ENCODE peak calls at places on chromosomes 2 and 18, in four cellular contexts. One of them, this sample, is unnamed.

GRCh38 chr2:135245055-135245454 is 193.0 kb downstream of the RAB3GAP1 start:
- DNase-seq in lower leg skin: no peak
- DNase-seq in omental fat pad: no peak
- DNase-seq in fibroblast of the aortic adventitia: peak; percentile 16
- DNase-seq in this sample: no peak

GRCh38 chr2:85635636-85636035 is 19.6 kb downstream of the USP39 start:
- DNase-seq in lower leg skin: no peak
- DNase-seq in omental fat pad: no peak
- DNase-seq in fibroblast of the aortic adventitia: no peak
- DNase-seq in this sample: no peak

GRCh38 chr2:196987654-196988364 is 61.3 kb upstream of the PGAP1 start:
- DNase-seq in lower leg skin: no peak
- DNase-seq in omental fat pad: no peak
- DNase-seq in fibroblast of the aortic adventitia: peak; percentile 97
- DNase-seq in this sample: peak; percentile 93

GRCh38 chr2:141331127-141331526 is 799.7 kb downstream of the LRP1B start:
- DNase-seq in lower leg skin: no peak
- DNase-seq in omental fat pad: no peak
- DNase-seq in fibroblast of the aortic adventitia: peak; percentile 35
- DNase-seq in this sample: peak; percentile 83

GRCh38 chr18:76494541-76495403 is at the start of gene ZNF516:
- DNase-seq in lower leg skin: no peak
- DNase-seq in omental fat pad: no peak
- DNase-seq in fibroblast of the aortic adventitia: peak; percentile 23
- DNase-seq in this sample: peak; percentile 26

GRCh38 chr2:173821451-173821850 is 143.7 kb downstream of the SP3 start:
- DNase-seq in lower leg skin: peak; percentile 48
- DNase-seq in omental fat pad: no peak
- DNase-seq in fibroblast of the aortic adventitia: no peak
- DNase-seq in this sample: no peak

GRCh38 chr2:111642576-111643327 is 241.2 kb downstream of the ANAPC1 start:
- DNase-seq in lower leg skin: no peak
- DNase-seq in omental fat pad: no peak
- DNase-seq in fibroblast of the aortic adventitia: no peak
- DNase-seq in this sample: no peak

GRCh38 chr2:28169492-28169891 is 223.2 kb upstream of the FOSL2 start:
- DNase-seq in lower leg skin: no peak
- DNase-seq in omental fat pad: no peak
- DNase-seq in fibroblast of the aortic adventitia: no peak
- DNase-seq in this sample: no peak

GRCh38 chr2:157606534-157606933 is 22.1 kb downstream of the ACVR1C start:
- DNase-seq in lower leg skin: no peak
- DNase-seq in omental fat pad: no peak
- DNase-seq in fibroblast of the aortic adventitia: no peak
- DNase-seq in this sample: no peak

GRCh38 chr2:45670646-45671045 is 19.2 kb downstream of the PRKCE start:
- DNase-seq in lower leg skin: no peak
- DNase-seq in omental fat pad: no peak
- DNase-seq in fibroblast of the aortic adventitia: no peak
- DNase-seq in this sample: no peak

GRCh38 chr2:180208841-180209240 is 201.7 kb upstream of the CWC22 start:
- DNase-seq in lower leg skin: no peak
- DNase-seq in omental fat pad: no peak
- DNase-seq in fibroblast of the aortic adventitia: peak; percentile 61
- DNase-seq in this sample: peak; percentile 49

GRCh38 chr2:236894791-236895190 is 190.9 kb upstream of the COPS8 start:
- DNase-seq in lower leg skin: no peak
- DNase-seq in omental fat pad: no peak
- DNase-seq in fibroblast of the aortic adventitia: no peak
- DNase-seq in this sample: no peak

GRCh38 chr2:191907545-191907944 is 60.7 kb upstream of the CAVIN2 start:
- DNase-seq in lower leg skin: no peak
- DNase-seq in omental fat pad: no peak
- DNase-seq in fibroblast of the aortic adventitia: no peak
- DNase-seq in this sample: no peak
- TF ChIP-seq CTCF in lower leg skin: no peak
- TF ChIP-seq CTCF in omental fat pad: no peak
- TF ChIP-seq CTCF in fibroblast of the aortic adventitia: peak; percentile 11
- TF ChIP-seq CTCF in this sample: no peak

DNA sequence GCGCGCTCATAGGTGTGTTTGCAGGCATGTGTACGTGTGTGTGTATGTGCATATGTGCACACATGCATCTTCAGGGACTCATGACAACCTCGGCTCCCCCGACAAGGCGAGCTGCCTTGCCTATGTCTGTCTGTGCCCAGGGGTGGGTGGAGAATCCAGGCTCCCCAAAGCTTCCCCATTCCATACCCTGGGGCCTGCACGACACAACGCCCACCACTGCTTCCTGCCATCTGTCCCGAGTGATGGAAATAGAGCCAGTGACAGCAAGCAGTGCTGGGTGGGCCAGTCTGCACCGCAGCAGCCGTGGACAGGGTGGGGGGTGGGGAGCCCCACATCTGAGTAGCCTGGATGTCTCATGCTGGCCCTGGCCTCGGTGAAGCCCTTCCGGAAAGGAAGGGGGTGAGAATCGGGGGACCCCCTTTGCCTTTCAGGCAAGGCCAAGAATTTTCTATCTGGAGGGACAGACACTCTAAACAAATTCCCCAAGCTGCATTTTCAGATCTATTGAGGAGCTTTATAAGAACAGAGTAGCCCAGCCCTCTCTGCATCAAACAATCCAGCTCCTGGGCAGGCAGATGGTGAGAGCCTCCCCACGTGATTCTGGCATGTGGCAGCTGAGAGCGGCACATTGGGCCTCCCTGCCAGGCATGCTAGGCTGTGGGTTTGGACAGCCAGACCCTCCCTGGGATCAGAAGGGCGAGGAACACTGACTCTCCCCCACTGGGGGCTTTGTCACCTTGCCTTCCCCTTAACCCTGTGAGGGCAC is 4.9 kb downstream of the KCNIP3 start:
- DNase-seq in lower leg skin: no peak
- DNase-seq in omental fat pad: no peak
- DNase-seq in fibroblast of the aortic adventitia: no peak
- DNase-seq in this sample: no peak
- TF ChIP-seq CTCF in lower leg skin: no peak
- TF ChIP-seq CTCF in omental fat pad: no peak
- TF ChIP-seq CTCF in fibroblast of the aortic adventitia: no peak
- TF ChIP-seq CTCF in this sample: no peak

DNA sequence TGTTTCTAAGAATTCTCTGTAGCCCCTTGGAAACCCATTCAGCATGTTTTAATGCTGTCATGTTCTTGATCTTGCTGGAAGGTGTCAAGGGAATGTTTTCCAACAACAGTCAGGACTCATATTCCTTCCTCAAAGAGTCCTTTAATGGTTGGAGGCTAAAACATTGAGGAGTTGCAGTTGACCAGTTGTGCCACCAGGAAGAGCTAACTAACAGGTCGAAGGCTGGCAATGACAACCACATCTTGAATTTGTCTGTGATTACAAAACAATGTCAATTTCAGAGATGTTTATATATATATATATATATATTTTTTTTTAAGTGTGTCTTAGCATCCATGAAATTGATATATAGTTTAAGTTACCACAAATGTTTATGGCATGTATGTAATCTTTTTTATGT is 151.5 kb downstream of the INO80D start:
- DNase-seq in lower leg skin: no peak
- DNase-seq in omental fat pad: no peak
- DNase-seq in fibroblast of the aortic adventitia: peak; percentile 2
- DNase-seq in this sample: no peak
- TF ChIP-seq CTCF in lower leg skin: no peak
- TF ChIP-seq CTCF in omental fat pad: no peak
- TF ChIP-seq CTCF in fibroblast of the aortic adventitia: no peak
- TF ChIP-seq CTCF in this sample: peak; percentile 21

GRCh38 chr2:160019374-160020098 is 42.9 kb downstream of the PLA2R1 start:
- DNase-seq in lower leg skin: no peak
- DNase-seq in omental fat pad: no peak
- DNase-seq in fibroblast of the aortic adventitia: no peak
- DNase-seq in this sample: no peak

GRCh38 chr2:160022162-160022561 is 40.3 kb downstream of the PLA2R1 start:
- DNase-seq in lower leg skin: no peak
- DNase-seq in omental fat pad: no peak
- DNase-seq in fibroblast of the aortic adventitia: no peak
- DNase-seq in this sample: no peak
- TF ChIP-seq CTCF in lower leg skin: no peak
- TF ChIP-seq CTCF in omental fat pad: no peak
- TF ChIP-seq CTCF in fibroblast of the aortic adventitia: peak; percentile 29
- TF ChIP-seq CTCF in this sample: peak; percentile 26

GRCh38 chr18:70621710-70622109 is 332.9 kb downstream of the SOCS6 start:
- DNase-seq in lower leg skin: no peak
- DNase-seq in omental fat pad: no peak
- DNase-seq in fibroblast of the aortic adventitia: no peak
- DNase-seq in this sample: no peak

GRCh38 chr18:70623106-70623505 is 334.3 kb downstream of the SOCS6 start:
- DNase-seq in lower leg skin: no peak
- DNase-seq in omental fat pad: no peak
- DNase-seq in fibroblast of the aortic adventitia: no peak
- DNase-seq in this sample: no peak

DNA sequence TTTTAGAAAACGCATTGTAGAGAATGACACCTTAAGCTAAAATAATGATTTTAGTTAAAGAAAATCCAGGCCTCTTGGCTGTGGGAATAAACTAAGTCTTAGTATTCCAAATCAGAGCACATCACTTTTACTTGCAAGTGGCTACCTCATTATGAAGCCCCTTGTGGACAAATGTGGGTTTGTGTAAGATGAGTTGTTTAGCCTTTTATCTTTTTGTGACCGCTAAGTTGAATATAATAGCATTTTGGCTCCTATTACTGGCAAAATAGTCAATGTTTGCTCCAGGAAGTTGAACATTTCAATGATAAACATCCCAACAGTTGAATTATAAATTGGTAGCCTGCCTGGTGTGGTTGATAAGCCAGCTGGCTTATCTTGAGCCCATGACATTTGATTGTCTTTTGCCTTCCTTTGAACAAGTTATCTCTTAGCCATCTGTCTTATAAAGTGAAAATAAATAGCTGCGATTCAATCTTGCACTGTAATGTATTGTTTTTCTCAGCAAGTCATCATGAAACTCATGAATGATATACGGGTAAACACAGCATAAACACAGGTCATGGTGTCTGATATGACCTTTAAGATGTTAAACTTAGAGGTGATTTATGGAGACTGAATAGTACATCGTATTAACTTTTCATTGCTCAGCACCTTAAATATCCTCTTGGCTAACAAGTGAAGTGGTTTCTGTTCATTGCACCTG is 338.4 kb downstream of the SOCS6 start:
- DNase-seq in lower leg skin: no peak
- DNase-seq in omental fat pad: no peak
- DNase-seq in fibroblast of the aortic adventitia: no peak
- DNase-seq in this sample: no peak
- TF ChIP-seq CTCF in lower leg skin: no peak
- TF ChIP-seq CTCF in omental fat pad: no peak
- TF ChIP-seq CTCF in fibroblast of the aortic adventitia: no peak
- TF ChIP-seq CTCF in this sample: no peak

DNA sequence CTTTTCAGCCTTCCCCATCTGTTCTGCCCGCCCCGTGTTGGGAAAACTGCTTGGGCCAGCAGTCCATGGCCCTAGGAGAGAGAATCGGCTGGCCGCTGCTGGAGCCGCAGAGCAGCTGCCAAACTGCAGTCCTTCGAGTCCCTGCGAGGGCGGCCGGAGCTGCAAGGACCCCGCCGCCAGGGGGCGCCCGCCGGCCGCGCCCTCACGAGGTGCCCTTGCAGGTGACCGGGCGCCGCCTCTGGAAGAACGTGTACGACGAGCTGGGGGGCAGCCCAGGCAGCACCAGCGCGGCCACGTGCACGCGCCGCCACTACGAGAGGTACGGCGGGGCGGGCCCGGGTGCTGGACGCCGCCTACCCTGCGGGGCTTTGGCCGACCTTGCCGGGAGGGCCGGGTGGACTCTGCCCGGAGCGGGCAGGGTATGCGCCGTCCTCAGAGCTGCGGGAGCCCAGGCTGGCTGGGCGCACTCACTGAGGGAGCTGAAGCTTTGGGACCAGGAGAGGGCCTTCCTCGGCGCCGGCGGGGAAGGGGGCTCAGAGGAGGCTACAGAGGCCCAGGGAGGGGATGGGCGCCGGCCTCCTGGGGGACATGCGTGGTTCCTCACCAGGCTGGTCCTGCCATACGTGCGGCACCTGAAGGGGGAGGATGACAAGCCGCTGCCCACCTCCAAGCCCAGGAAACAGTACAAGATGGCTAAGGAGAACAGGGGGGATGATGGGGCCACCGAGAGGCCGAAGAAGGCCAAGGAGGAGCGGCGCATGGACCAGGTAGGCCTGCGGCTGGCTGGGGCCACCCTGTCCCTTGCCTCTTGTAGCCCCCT is 13.6 kb downstream of the ARID5A start:
- DNase-seq in lower leg skin: peak; percentile 74
- DNase-seq in omental fat pad: no peak
- DNase-seq in fibroblast of the aortic adventitia: no peak
- DNase-seq in this sample: no peak
- TF ChIP-seq CTCF in lower leg skin: no peak
- TF ChIP-seq CTCF in omental fat pad: no peak
- TF ChIP-seq CTCF in fibroblast of the aortic adventitia: peak; percentile 2
- TF ChIP-seq CTCF in this sample: no peak

GRCh38 chr2:18860179-18860578 is 270.8 kb upstream of the NT5C1B start:
- DNase-seq in lower leg skin: no peak
- DNase-seq in omental fat pad: no peak
- DNase-seq in fibroblast of the aortic adventitia: peak; percentile 44
- DNase-seq in this sample: no peak

GRCh38 chr2:18849841-18850578 is 260.6 kb upstream of the NT5C1B start:
- DNase-seq in lower leg skin: no peak
- DNase-seq in omental fat pad: no peak
- DNase-seq in fibroblast of the aortic adventitia: no peak
- DNase-seq in this sample: no peak

GRCh38 chr2:18856766-18857165 is 267.4 kb upstream of the NT5C1B start:
- DNase-seq in lower leg skin: no peak
- DNase-seq in omental fat pad: no peak
- DNase-seq in fibroblast of the aortic adventitia: no peak
- DNase-seq in this sample: peak; percentile 88

DNA sequence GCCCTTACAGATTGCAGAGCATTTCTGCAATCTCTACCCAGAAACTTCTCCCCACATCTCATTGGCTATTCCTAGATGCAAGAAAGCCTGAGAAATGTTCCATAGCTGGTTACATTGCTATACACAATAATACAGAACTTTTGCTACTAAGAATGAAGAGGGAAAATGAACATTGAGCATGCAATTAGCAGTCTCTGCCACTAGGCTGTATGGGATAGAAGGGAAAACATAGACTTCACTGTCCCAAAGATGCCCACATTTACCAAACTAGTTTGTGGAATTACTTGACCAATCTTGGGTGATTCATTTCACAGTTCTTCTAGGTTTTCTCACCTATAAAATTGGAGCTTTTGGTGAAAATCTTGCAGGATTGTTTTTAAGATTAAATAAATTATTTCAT is 265.7 kb upstream of the NT5C1B start:
- DNase-seq in lower leg skin: no peak
- DNase-seq in omental fat pad: no peak
- DNase-seq in fibroblast of the aortic adventitia: no peak
- DNase-seq in this sample: peak; percentile 12
- TF ChIP-seq CTCF in lower leg skin: no peak
- TF ChIP-seq CTCF in omental fat pad: no peak
- TF ChIP-seq CTCF in fibroblast of the aortic adventitia: peak; percentile 60
- TF ChIP-seq CTCF in this sample: peak; percentile 45